ENCODE peak calls at places on chromosome 4, in five cellular contexts. One of them, this sample, is unnamed.

GRCh38 chr4:189414021-189414420 is 526.7 kb upstream of the FRG1 start:
- DNase-seq in germinal center: no peak
- DNase-seq in tibial nerve: no peak
- DNase-seq in heart right ventricle: no peak
- DNase-seq in suprapubic skin: no peak
- DNase-seq in this sample: no peak

GRCh38 chr4:78876568-78877320 is 62.5 kb downstream of the PAQR3 start:
- DNase-seq in tibial nerve: no peak
- DNase-seq in suprapubic skin: no peak
- DNase-seq in heart right ventricle: no peak
- DNase-seq in germinal center: no peak
- DNase-seq in this sample: no peak

GRCh38 chr4:112225157-112225556 is 6.4 kb upstream of the AP1AR start:
- DNase-seq in suprapubic skin: no peak
- DNase-seq in heart right ventricle: no peak
- DNase-seq in germinal center: no peak
- DNase-seq in tibial nerve: no peak
- DNase-seq in this sample: no peak

GRCh38 chr4:149896428-149896827 is 80.8 kb upstream of the IQCM start:
- DNase-seq in germinal center: no peak
- DNase-seq in tibial nerve: no peak
- DNase-seq in heart right ventricle: no peak
- DNase-seq in suprapubic skin: no peak
- DNase-seq in this sample: no peak

GRCh38 chr4:130722370-130722769 is 1626.4 kb downstream of the C4orf33 start:
- DNase-seq in germinal center: no peak
- DNase-seq in tibial nerve: no peak
- DNase-seq in suprapubic skin: no peak
- DNase-seq in heart right ventricle: no peak
- DNase-seq in this sample: no peak

GRCh38 chr4:183183906-183184535 is 85.0 kb downstream of the WWC2 start:
- DNase-seq in tibial nerve: no peak
- DNase-seq in heart right ventricle: no peak
- DNase-seq in germinal center: no peak
- DNase-seq in suprapubic skin: no peak
- DNase-seq in this sample: no peak

GRCh38 chr4:94412019-94413017 is 39.4 kb upstream of the PDLIM5 start:
- DNase-seq in heart right ventricle: peak; percentile 30
- DNase-seq in germinal center: no peak
- DNase-seq in tibial nerve: no peak
- DNase-seq in suprapubic skin: no peak
- DNase-seq in this sample: no peak

GRCh38 chr4:158599150-158599549 is 72.5 kb downstream of the C4orf46 start:
- DNase-seq in germinal center: no peak
- DNase-seq in suprapubic skin: no peak
- DNase-seq in tibial nerve: no peak
- DNase-seq in heart right ventricle: no peak
- DNase-seq in this sample: peak; percentile 17

GRCh38 chr4:85127653-85128052 is 161.2 kb upstream of the WDFY3 start:
- DNase-seq in suprapubic skin: no peak
- DNase-seq in heart right ventricle: no peak
- DNase-seq in tibial nerve: no peak
- DNase-seq in germinal center: peak; percentile 70
- DNase-seq in this sample: peak; percentile 54

GRCh38 chr4:87849612-87850011 is 16.8 kb downstream of the MEPE start:
- DNase-seq in heart right ventricle: no peak
- DNase-seq in suprapubic skin: no peak
- DNase-seq in tibial nerve: no peak
- DNase-seq in germinal center: no peak
- DNase-seq in this sample: no peak

GRCh38 chr4:183078634-183079033 is 20.4 kb upstream of the WWC2 start:
- DNase-seq in suprapubic skin: no peak
- DNase-seq in heart right ventricle: no peak
- DNase-seq in germinal center: no peak
- DNase-seq in tibial nerve: no peak
- DNase-seq in this sample: no peak

GRCh38 chr4:8320386-8320750 is 50.8 kb downstream of the HTRA3 start:
- DNase-seq in heart right ventricle: peak; percentile 26
- DNase-seq in suprapubic skin: peak; percentile 22
- DNase-seq in tibial nerve: no peak
- DNase-seq in germinal center: no peak
- DNase-seq in this sample: no peak

GRCh38 chr4:110503588-110504435 is 27.9 kb downstream of the ENPEP start:
- DNase-seq in heart right ventricle: no peak
- DNase-seq in tibial nerve: no peak
- DNase-seq in suprapubic skin: no peak
- DNase-seq in germinal center: no peak
- DNase-seq in this sample: peak; percentile 16

GRCh38 chr4:85024671-85025070 is 58.2 kb upstream of the WDFY3 start:
- DNase-seq in suprapubic skin: no peak
- DNase-seq in tibial nerve: no peak
- DNase-seq in germinal center: no peak
- DNase-seq in heart right ventricle: no peak
- DNase-seq in this sample: no peak

GRCh38 chr4:80138556-80139538 is 58.5 kb upstream of the PRDM8 start:
- DNase-seq in germinal center: no peak
- DNase-seq in suprapubic skin: no peak
- DNase-seq in tibial nerve: no peak
- DNase-seq in heart right ventricle: no peak
- DNase-seq in this sample: no peak

GRCh38 chr4:129641179-129641578 is 545.2 kb downstream of the C4orf33 start:
- DNase-seq in germinal center: no peak
- DNase-seq in tibial nerve: peak; percentile 86
- DNase-seq in heart right ventricle: peak; percentile 37
- DNase-seq in suprapubic skin: no peak
- DNase-seq in this sample: no peak

GRCh38 chr4:182258441-182259031 is 15.3 kb downstream of the TENM3 start:
- DNase-seq in heart right ventricle: no peak
- DNase-seq in suprapubic skin: no peak
- DNase-seq in germinal center: no peak
- DNase-seq in tibial nerve: no peak
- DNase-seq in this sample: no peak

GRCh38 chr4:19686456-19686855 is 565.2 kb upstream of the SLIT2 start:
- DNase-seq in tibial nerve: no peak
- DNase-seq in suprapubic skin: no peak
- DNase-seq in germinal center: no peak
- DNase-seq in heart right ventricle: no peak
- DNase-seq in this sample: no peak

GRCh38 chr4:38891051-38891738 is 23.6 kb downstream of the FAM114A1 start:
- DNase-seq in suprapubic skin: no peak
- DNase-seq in tibial nerve: no peak
- DNase-seq in heart right ventricle: no peak
- DNase-seq in germinal center: no peak
- DNase-seq in this sample: no peak

GRCh38 chr4:36771411-36772153 is 473.0 kb upstream of the NWD2 start:
- DNase-seq in heart right ventricle: no peak
- DNase-seq in germinal center: no peak
- DNase-seq in tibial nerve: no peak
- DNase-seq in suprapubic skin: no peak
- DNase-seq in this sample: no peak

GRCh38 chr4:120921456-120922389 is 803 bp downstream of the PRDM5 start:
- DNase-seq in suprapubic skin: peak; percentile 78
- DNase-seq in tibial nerve: peak; percentile 19
- DNase-seq in heart right ventricle: peak; percentile 80
- DNase-seq in germinal center: peak; percentile 3
- DNase-seq in this sample: peak; percentile 85

GRCh38 chr4:121594796-121595526 is 101.8 kb downstream of the ANXA5 start:
- DNase-seq in tibial nerve: peak; percentile 50
- DNase-seq in germinal center: no peak
- DNase-seq in heart right ventricle: peak; percentile 57
- DNase-seq in suprapubic skin: no peak
- DNase-seq in this sample: peak; percentile 14

GRCh38 chr4:173538148-173538902 is 8.3 kb upstream of the HAND2 start:
- DNase-seq in tibial nerve: no peak
- DNase-seq in suprapubic skin: no peak
- DNase-seq in germinal center: no peak
- DNase-seq in heart right ventricle: peak; percentile 54
- DNase-seq in this sample: peak; percentile 66

GRCh38 chr4:42281324-42282020 is 115.8 kb upstream of the SHISA3 start:
- DNase-seq in tibial nerve: no peak
- DNase-seq in suprapubic skin: no peak
- DNase-seq in heart right ventricle: no peak
- DNase-seq in germinal center: no peak
- DNase-seq in this sample: no peak

GRCh38 chr4:89254847-89255246 is 52.8 kb downstream of the GPRIN3 start:
- DNase-seq in tibial nerve: no peak
- DNase-seq in suprapubic skin: no peak
- DNase-seq in heart right ventricle: no peak
- DNase-seq in germinal center: peak; percentile 56
- DNase-seq in this sample: no peak

GRCh38 chr4:170005472-170005871 is 20.7 kb downstream of the MFAP3L start:
- DNase-seq in heart right ventricle: peak; percentile 24
- DNase-seq in suprapubic skin: no peak
- DNase-seq in germinal center: no peak
- DNase-seq in tibial nerve: no peak
- DNase-seq in this sample: no peak

GRCh38 chr4:8093587-8094274 is 64.9 kb downstream of the ABLIM2 start:
- DNase-seq in tibial nerve: no peak
- DNase-seq in heart right ventricle: no peak
- DNase-seq in germinal center: no peak
- DNase-seq in suprapubic skin: no peak
- DNase-seq in this sample: no peak

GRCh38 chr4:73673286-73673685 is 53.0 kb upstream of the RASSF6 start:
- DNase-seq in suprapubic skin: no peak
- DNase-seq in heart right ventricle: no peak
- DNase-seq in germinal center: no peak
- DNase-seq in tibial nerve: no peak
- DNase-seq in this sample: peak; percentile 56

GRCh38 chr4:34731045-34731444 is 1513.3 kb downstream of the ARAP2 start:
- DNase-seq in heart right ventricle: no peak
- DNase-seq in tibial nerve: no peak
- DNase-seq in suprapubic skin: no peak
- DNase-seq in germinal center: no peak
- DNase-seq in this sample: no peak

GRCh38 chr4:165115301-165115700 is 2.6 kb upstream of the TMEM192 start:
- DNase-seq in heart right ventricle: no peak
- DNase-seq in tibial nerve: no peak
- DNase-seq in germinal center: no peak
- DNase-seq in suprapubic skin: no peak
- DNase-seq in this sample: no peak

GRCh38 chr4:7516773-7517144 is 82.0 kb upstream of the PSAPL1 start:
- DNase-seq in tibial nerve: no peak
- DNase-seq in germinal center: no peak
- DNase-seq in heart right ventricle: peak; percentile 32
- DNase-seq in suprapubic skin: no peak
- DNase-seq in this sample: peak; percentile 33

GRCh38 chr4:15920723-15921591 is 17.6 kb downstream of the FGFBP1 start:
- DNase-seq in germinal center: no peak
- DNase-seq in suprapubic skin: no peak
- DNase-seq in tibial nerve: no peak
- DNase-seq in heart right ventricle: no peak
- DNase-seq in this sample: peak; percentile 78

GRCh38 chr4:131721883-131722282 is 1427.2 kb upstream of the PCDH10 start:
- DNase-seq in tibial nerve: no peak
- DNase-seq in germinal center: no peak
- DNase-seq in suprapubic skin: no peak
- DNase-seq in heart right ventricle: no peak
- DNase-seq in this sample: no peak

GRCh38 chr4:55819634-55820033 is at the start of gene EXOC1L:
- DNase-seq in suprapubic skin: no peak
- DNase-seq in heart right ventricle: no peak
- DNase-seq in germinal center: no peak
- DNase-seq in tibial nerve: no peak
- DNase-seq in this sample: peak; percentile 65

GRCh38 chr4:85696661-85697060 is 221.7 kb downstream of the ARHGAP24 start:
- DNase-seq in germinal center: no peak
- DNase-seq in heart right ventricle: no peak
- DNase-seq in suprapubic skin: no peak
- DNase-seq in tibial nerve: no peak
- DNase-seq in this sample: no peak

GRCh38 chr4:3607690-3608514 is 75.7 kb upstream of the LRPAP1 start:
- DNase-seq in heart right ventricle: no peak
- DNase-seq in germinal center: no peak
- DNase-seq in tibial nerve: no peak
- DNase-seq in suprapubic skin: peak; percentile 50
- DNase-seq in this sample: no peak

GRCh38 chr4:172124656-172125308 is 311.6 kb downstream of the GALNTL6 start:
- DNase-seq in tibial nerve: no peak
- DNase-seq in germinal center: peak; percentile 2
- DNase-seq in suprapubic skin: no peak
- DNase-seq in heart right ventricle: no peak
- DNase-seq in this sample: no peak

GRCh38 chr4:61011051-61011450 is 189.1 kb upstream of the ADGRL3 start:
- DNase-seq in tibial nerve: no peak
- DNase-seq in germinal center: no peak
- DNase-seq in heart right ventricle: no peak
- DNase-seq in suprapubic skin: no peak
- DNase-seq in this sample: no peak

This sample was measured in right cardiac atrium.